ENCODE peak calls at places on chromosomes 16 and 17, in ten cellular contexts. K is transverse colon, W is lung, D is esophagus muscularis mucosa, Q is neuronal stem cell, P is Panc1, M is neural progenitor cell, V is tibial artery, F is breast epithelium, Y is adrenal gland. A is an unnamed sample. For H3K9me3, the result is how much of the 10 kb centered on the place peaks cover.

GRCh38 chr16:13168091-13168572 is 266.7 kb downstream of the SHISA9 start:
- DNase-seq in Q (no peak), D (no peak), Y (no peak), V (no peak), M (peak), W (no peak), P (no peak), K (no peak), F (no peak), A (no peak)

GRCh38 chr17:50191070-50192045 is 10.1 kb downstream of the COL1A1 start:
- DNase-seq in V (no peak), D (no peak), P (no peak), Y (no peak), K (no peak), F (no peak), W (no peak), Q (no peak), M (no peak), A (peak)

GRCh38 chr17:38750312-38751121 is 2.0 kb upstream of the PSMB3 start:
- DNase-seq in Y (no peak), V (no peak), W (no peak), D (no peak), M (peak), K (no peak), F (no peak), Q (peak), P (no peak), A (no peak)

GRCh38 chr17:17580662-17581470 is 10.6 kb downstream of the PEMT start:
- DNase-seq in V (no peak), Y (no peak), Q (no peak), P (no peak), F (no peak), D (no peak), W (no peak), M (no peak), K (no peak), A (peak)

GRCh38 chr16:88446736-88447135 is 6.3 kb upstream of the ZFPM1 start:
- DNase-seq in K (no peak), Y (no peak), F (no peak), P (no peak), V (no peak), M (no peak), W (no peak), D (no peak), Q (no peak), A (no peak)

GRCh38 chr16:77233799-77234502 is 34.7 kb downstream of the SYCE1L start:
- DNase-seq in D (no peak), W (no peak), M (no peak), P (no peak), Y (no peak), F (no peak), V (no peak), K (no peak), Q (no peak), A (no peak)

GRCh38 chr16:89430436-89431157 is 59.8 kb downstream of the ANKRD11 start:
- DNase-seq in V (no peak), Q (no peak), D (no peak), Y (no peak), P (no peak), W (no peak), K (peak), M (no peak), F (no peak), A (no peak)

GRCh38 chr17:39094607-39095308 is 56.7 kb downstream of the PLXDC1 start:
- DNase-seq in Q (no peak), Y (no peak), D (no peak), F (no peak), K (peak), W (no peak), P (no peak), M (no peak), V (no peak), A (no peak)

GRCh38 chr16:67968440-67969285 is at the start of gene SLC12A4:
- DNase-seq in D (no peak), P (no peak), M (peak), K (peak), Y (peak), V (peak), F (peak), Q (peak), W (peak), A (peak)

GRCh38 chr17:10384175-10384574 is 11.4 kb upstream of the MYH13 start:
- DNase-seq in F (no peak), D (peak), M (peak), W (no peak), Q (peak), P (no peak), K (no peak), V (no peak), Y (no peak), A (peak)

GRCh38 chr16:12896562-12896961 is 4.8 kb upstream of the SHISA9 start:
- DNase-seq in P (peak), K (no peak), W (no peak), F (no peak), V (no peak), D (no peak), Q (peak), Y (no peak), M (peak), A (peak)

GRCh38 chr17:8071496-8071895 is 16.0 kb downstream of the ALOX12B start:
- DNase-seq in Y (no peak), D (no peak), F (no peak), K (no peak), M (no peak), Q (no peak), V (no peak), W (no peak), P (no peak), A (no peak)

GRCh38 chr16:61887903-61888302 is 148.3 kb downstream of the CDH8 start:
- DNase-seq in D (no peak), Y (no peak), Q (no peak), P (no peak), K (no peak), V (no peak), M (no peak), W (no peak), F (no peak), A (peak)

GRCh38 chr17:7405882-7406825 is 1.5 kb upstream of the NLGN2 start:
- DNase-seq in Q (no peak), F (no peak), V (no peak), M (peak), W (no peak), P (no peak), D (no peak), K (no peak), Y (no peak), A (no peak)

GRCh38 chr16:48011888-48012658 is 143.7 kb downstream of the ABCC12 start:
- DNase-seq in P (no peak), W (no peak), V (no peak), D (peak), M (no peak), Q (no peak), K (no peak), Y (no peak), F (no peak), A (no peak)

GRCh38 chr17:55690105-55690508 is 32.6 kb downstream of the TMEM100 start:
- DNase-seq in Y (no peak), W (no peak), D (no peak), F (no peak), M (no peak), Q (no peak), K (no peak), P (no peak), V (no peak), A (peak)

GRCh38 chr16:2156849-2157224 is 1.3 kb downstream of the TRAF7 start:
- DNase-seq in F (no peak), M (no peak), D (no peak), Q (no peak), P (no peak), V (no peak), Y (no peak), K (no peak), W (no peak), A (no peak)
- H3K4me3 ChIP-seq in F (peak), M (peak), D (peak), Q (peak), P (peak), V (peak), Y (peak), K (no peak), W (no peak), A (peak)

GRCh38 chr17:5181509-5182305 is 10.0 kb downstream of the ZNF594 start:
- DNase-seq in D (no peak), Q (no peak), P (no peak), V (no peak), K (no peak), M (no peak), W (no peak), Y (no peak), F (no peak), A (no peak)

GRCh38 chr17:5184284-5184683 is 7.4 kb downstream of the ZNF594 start:
- DNase-seq in Y (no peak), V (no peak), P (no peak), M (no peak), W (no peak), D (no peak), F (no peak), K (no peak), Q (no peak), A (no peak)

GRCh38 chr17:5179003-5179402 is 12.7 kb downstream of the ZNF594 start:
- DNase-seq in D (no peak), P (no peak), W (no peak), Y (no peak), M (no peak), V (no peak), F (no peak), K (no peak), Q (no peak), A (no peak)

GRCh38 chr17:5182597-5183409 is 8.9 kb downstream of the ZNF594 start:
- DNase-seq in Y (no peak), F (no peak), K (no peak), Q (no peak), W (no peak), P (no peak), M (no peak), V (no peak), D (no peak), A (no peak)

GRCh38 chr17:5183410-5183793 is 8.3 kb downstream of the ZNF594 start:
- DNase-seq in V (no peak), K (no peak), W (no peak), M (no peak), D (no peak), P (no peak), Y (no peak), F (no peak), Q (no peak), A (no peak)
- H3K9me3 ChIP-seq in V (half or more), K (half or more), W (under half), M (half or more), D (half or more), P (half or more), Y (half or more), F (half or more), Q (half or more), A (under half)

GRCh38 chr17:71413935-71414334 is 706.9 kb upstream of the SOX9 start:
- DNase-seq in K (no peak), M (no peak), W (no peak), P (no peak), Y (no peak), F (no peak), Q (no peak), V (no peak), D (no peak), A (no peak)
- H3K4me3 ChIP-seq in K (no peak), M (no peak), W (no peak), P (no peak), Y (no peak), F (no peak), Q (no peak), V (no peak), D (no peak), A (no peak)

GRCh38 chr17:61699032-61699431 is 108.0 kb upstream of the NACA2 start:
- DNase-seq in Y (no peak), Q (no peak), V (no peak), P (no peak), D (no peak), K (no peak), F (no peak), M (no peak), W (no peak), A (no peak)
- H3K9me3 ChIP-seq in Y (under half), Q (half or more), V (under half), P (under half), D (under half), K (under half), F (under half), M (under half), W (under half), A (under half)

GRCh38 chr16:57628782-57629181 is 352 bp downstream of the ADGRG1 start:
- DNase-seq in M (no peak), F (no peak), K (no peak), W (no peak), Y (no peak), Q (no peak), V (no peak), P (no peak), D (no peak), A (no peak)
- H3K4me3 ChIP-seq in M (no peak), F (peak), K (no peak), W (peak), Y (peak), Q (peak), V (peak), P (peak), D (peak), A (no peak)

GRCh38 chr16:35497399-35497798 is 2038.0 kb downstream of the TP53TG3F start:
- DNase-seq in V (no peak), P (no peak), Y (no peak), D (no peak), F (no peak), W (no peak), Q (no peak), M (no peak), K (no peak), A (no peak)
- H3K9me3 ChIP-seq in V (under half), P (under half), Y (under half), D (under half), F (under half), W (under half), Q (under half), M (under half), K (under half), A (under half)

GRCh38 chr16:2027024-2028010 is 615 bp downstream of the NHERF2 start:
- DNase-seq in K (no peak), D (no peak), Y (no peak), P (no peak), W (no peak), F (no peak), V (no peak), M (peak), Q (no peak), A (no peak)
- H3K4me3 ChIP-seq in K (peak), D (peak), Y (peak), P (peak), W (peak), F (peak), V (peak), M (peak), Q (peak), A (peak)

DNA sequence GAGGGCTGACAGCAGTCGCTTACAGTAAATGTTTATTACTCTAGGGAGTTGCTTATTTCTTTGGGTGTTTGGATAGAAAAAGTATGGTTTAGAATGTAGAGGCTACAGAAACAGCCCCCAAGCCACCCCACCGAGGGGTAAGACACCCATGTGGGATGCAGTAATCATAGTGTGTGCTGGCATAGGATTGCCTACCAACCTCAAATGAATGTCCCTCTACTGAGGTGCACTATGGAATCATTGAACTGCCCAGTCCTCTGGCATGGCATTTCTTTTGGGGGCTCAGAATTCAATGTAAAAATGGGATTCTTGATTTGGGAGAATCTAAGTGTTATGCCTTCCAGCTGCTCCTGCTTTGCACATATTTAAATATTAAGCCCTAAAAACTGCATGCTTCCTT is 46.8 kb downstream of the ZNF267 start:
- DNase-seq in W (no peak), Y (no peak), M (no peak), F (no peak), V (no peak), P (no peak), K (no peak), Q (no peak), D (no peak), A (no peak)
- H3K9me3 ChIP-seq in W (under half), Y (half or more), M (under half), F (half or more), V (half or more), P (half or more), K (half or more), Q (under half), D (half or more), A (under half)

A was measured in cardiac muscle cell.